ENCODE peak calls at places on chromosomes 5 and 9, in seven cellular contexts. One of them, this sample, is unnamed.

GRCh38 chr5:8700222-8700621 is 831.3 kb downstream of the MTRR start:
- DNase-seq in IMR-90: peak; percentile 61
- DNase-seq in AG04450: no peak
- DNase-seq in tibial nerve: no peak
- DNase-seq in upper lobe of right lung: no peak
- DNase-seq in CD8-positive, alpha-beta memory T cell: no peak
- DNase-seq in left ventricle myocardium inferior: no peak
- DNase-seq in this sample: no peak

GRCh38 chr5:177041936-177042335 is 19.4 kb downstream of the ZNF346 start:
- DNase-seq in IMR-90: no peak
- DNase-seq in AG04450: no peak
- DNase-seq in tibial nerve: no peak
- DNase-seq in upper lobe of right lung: no peak
- DNase-seq in CD8-positive, alpha-beta memory T cell: no peak
- DNase-seq in left ventricle myocardium inferior: no peak
- DNase-seq in this sample: no peak

GRCh38 chr9:82961504-82962125 is 101.3 kb downstream of the RASEF start:
- DNase-seq in IMR-90: peak; percentile 70
- DNase-seq in AG04450: peak; percentile 41
- DNase-seq in tibial nerve: peak; percentile 48
- DNase-seq in upper lobe of right lung: peak; percentile 67
- DNase-seq in CD8-positive, alpha-beta memory T cell: peak; percentile 7
- DNase-seq in left ventricle myocardium inferior: peak; percentile 41
- DNase-seq in this sample: no peak

GRCh38 chr9:120723547-120723946 is 9.3 kb upstream of the MEGF9 start:
- DNase-seq in IMR-90: peak; percentile 91
- DNase-seq in AG04450: peak; percentile 71
- DNase-seq in tibial nerve: no peak
- DNase-seq in upper lobe of right lung: no peak
- DNase-seq in CD8-positive, alpha-beta memory T cell: no peak
- DNase-seq in left ventricle myocardium inferior: no peak
- DNase-seq in this sample: no peak

GRCh38 chr9:109826554-109826953 is 46.6 kb downstream of the PALM2AKAP2 start:
- DNase-seq in IMR-90: no peak
- DNase-seq in AG04450: no peak
- DNase-seq in tibial nerve: no peak
- DNase-seq in upper lobe of right lung: no peak
- DNase-seq in CD8-positive, alpha-beta memory T cell: no peak
- DNase-seq in left ventricle myocardium inferior: no peak
- DNase-seq in this sample: no peak

GRCh38 chr5:179624841-179625271 is 1.4 kb upstream of the HNRNPH1 start:
- DNase-seq in IMR-90: no peak
- DNase-seq in AG04450: no peak
- DNase-seq in tibial nerve: no peak
- DNase-seq in upper lobe of right lung: peak; percentile 57
- DNase-seq in CD8-positive, alpha-beta memory T cell: no peak
- DNase-seq in left ventricle myocardium inferior: no peak
- DNase-seq in this sample: no peak

GRCh38 chr5:96863114-96863513 is 13.2 kb upstream of the ERAP2 start:
- DNase-seq in IMR-90: no peak
- DNase-seq in AG04450: no peak
- DNase-seq in tibial nerve: no peak
- DNase-seq in upper lobe of right lung: no peak
- DNase-seq in CD8-positive, alpha-beta memory T cell: no peak
- DNase-seq in left ventricle myocardium inferior: no peak
- DNase-seq in this sample: no peak

GRCh38 chr5:137888489-137888874 is 775 bp upstream of the PKD2L2 start:
- DNase-seq in IMR-90: no peak
- DNase-seq in AG04450: no peak
- DNase-seq in tibial nerve: no peak
- DNase-seq in upper lobe of right lung: no peak
- DNase-seq in CD8-positive, alpha-beta memory T cell: no peak
- DNase-seq in left ventricle myocardium inferior: no peak
- DNase-seq in this sample: no peak

GRCh38 chr9:92807757-92808725 is 43.4 kb upstream of the BICD2 start:
- DNase-seq in IMR-90: no peak
- DNase-seq in AG04450: no peak
- DNase-seq in tibial nerve: no peak
- DNase-seq in upper lobe of right lung: no peak
- DNase-seq in CD8-positive, alpha-beta memory T cell: peak; percentile 28
- DNase-seq in left ventricle myocardium inferior: no peak
- DNase-seq in this sample: no peak

GRCh38 chr9:80968611-80969010 is 720.7 kb downstream of the TLE1 start:
- DNase-seq in IMR-90: peak; percentile 87
- DNase-seq in AG04450: peak; percentile 55
- DNase-seq in tibial nerve: no peak
- DNase-seq in upper lobe of right lung: no peak
- DNase-seq in CD8-positive, alpha-beta memory T cell: no peak
- DNase-seq in left ventricle myocardium inferior: no peak
- DNase-seq in this sample: no peak

GRCh38 chr9:4465910-4466309 is 24.4 kb upstream of the SLC1A1 start:
- DNase-seq in IMR-90: no peak
- DNase-seq in AG04450: no peak
- DNase-seq in tibial nerve: no peak
- DNase-seq in upper lobe of right lung: no peak
- DNase-seq in CD8-positive, alpha-beta memory T cell: no peak
- DNase-seq in left ventricle myocardium inferior: no peak
- DNase-seq in this sample: no peak

GRCh38 chr5:165325201-165325600 is 1819.8 kb downstream of the MAT2B start:
- DNase-seq in IMR-90: peak; percentile 12
- DNase-seq in AG04450: no peak
- DNase-seq in tibial nerve: no peak
- DNase-seq in upper lobe of right lung: no peak
- DNase-seq in CD8-positive, alpha-beta memory T cell: no peak
- DNase-seq in left ventricle myocardium inferior: no peak
- DNase-seq in this sample: no peak

GRCh38 chr5:168753691-168754254 is 174.6 kb upstream of the PANK3 start:
- DNase-seq in IMR-90: no peak
- DNase-seq in AG04450: no peak
- DNase-seq in tibial nerve: no peak
- DNase-seq in upper lobe of right lung: no peak
- DNase-seq in CD8-positive, alpha-beta memory T cell: no peak
- DNase-seq in left ventricle myocardium inferior: no peak
- DNase-seq in this sample: no peak

GRCh38 chr9:123058834-123059233 is 25.4 kb downstream of the GPR21 start:
- DNase-seq in IMR-90: peak; percentile 65
- DNase-seq in AG04450: no peak
- DNase-seq in tibial nerve: no peak
- DNase-seq in upper lobe of right lung: no peak
- DNase-seq in CD8-positive, alpha-beta memory T cell: no peak
- DNase-seq in left ventricle myocardium inferior: no peak
- DNase-seq in this sample: no peak

GRCh38 chr9:88272986-88273385 is 115.3 kb upstream of the SPIN1 start:
- DNase-seq in IMR-90: no peak
- DNase-seq in AG04450: no peak
- DNase-seq in tibial nerve: no peak
- DNase-seq in upper lobe of right lung: no peak
- DNase-seq in CD8-positive, alpha-beta memory T cell: no peak
- DNase-seq in left ventricle myocardium inferior: no peak
- DNase-seq in this sample: no peak

GRCh38 chr5:150464554-150465012 is 15.0 kb upstream of the RPS14 start:
- DNase-seq in IMR-90: no peak
- DNase-seq in AG04450: no peak
- DNase-seq in tibial nerve: no peak
- DNase-seq in upper lobe of right lung: no peak
- DNase-seq in CD8-positive, alpha-beta memory T cell: no peak
- DNase-seq in left ventricle myocardium inferior: no peak
- DNase-seq in this sample: no peak

GRCh38 chr5:139862803-139863202 is 67.2 kb downstream of the PSD2 start:
- DNase-seq in IMR-90: no peak
- DNase-seq in AG04450: no peak
- DNase-seq in tibial nerve: no peak
- DNase-seq in upper lobe of right lung: no peak
- DNase-seq in CD8-positive, alpha-beta memory T cell: no peak
- DNase-seq in left ventricle myocardium inferior: no peak
- DNase-seq in this sample: no peak

GRCh38 chr9:72534931-72535330 is 13.5 kb downstream of the TMC1 start:
- DNase-seq in IMR-90: peak; percentile 26
- DNase-seq in AG04450: no peak
- DNase-seq in tibial nerve: no peak
- DNase-seq in upper lobe of right lung: no peak
- DNase-seq in CD8-positive, alpha-beta memory T cell: no peak
- DNase-seq in left ventricle myocardium inferior: no peak
- DNase-seq in this sample: no peak

DNA sequence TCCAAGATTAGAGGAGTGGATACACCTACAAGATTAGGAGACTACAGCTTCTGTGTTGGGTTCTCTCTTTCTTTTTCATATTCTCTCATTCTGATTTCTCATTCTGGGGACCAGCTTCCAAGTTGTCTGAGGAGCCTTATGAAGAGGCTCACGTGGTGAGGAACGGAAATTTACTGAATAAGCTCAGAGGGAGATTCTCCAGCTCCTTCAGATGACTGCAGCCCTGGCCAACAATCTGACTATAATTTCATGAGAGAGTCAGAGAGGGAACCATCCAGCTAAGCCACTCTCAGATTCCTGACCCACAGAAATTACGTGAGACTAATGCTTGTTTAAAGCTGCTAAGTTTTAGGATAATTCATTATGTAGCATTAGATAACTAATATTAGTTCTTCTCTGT is 27.1 kb upstream of the TENT2 start:
- DNase-seq in IMR-90: no peak
- DNase-seq in AG04450: no peak
- DNase-seq in tibial nerve: no peak
- DNase-seq in upper lobe of right lung: no peak
- DNase-seq in CD8-positive, alpha-beta memory T cell: no peak
- DNase-seq in left ventricle myocardium inferior: no peak
- DNase-seq in this sample: no peak
- H3K4me3 ChIP-seq in IMR-90: no peak overlapping the region
- H3K4me3 ChIP-seq in AG04450: no peak overlapping the region
- H3K4me3 ChIP-seq in tibial nerve: no peak overlapping the region
- H3K4me3 ChIP-seq in upper lobe of right lung: no peak overlapping the region
- H3K4me3 ChIP-seq in CD8-positive, alpha-beta memory T cell: no peak overlapping the region
- H3K4me3 ChIP-seq in left ventricle myocardium inferior: no peak overlapping the region
- H3K4me3 ChIP-seq in this sample: no peak overlapping the region

DNA sequence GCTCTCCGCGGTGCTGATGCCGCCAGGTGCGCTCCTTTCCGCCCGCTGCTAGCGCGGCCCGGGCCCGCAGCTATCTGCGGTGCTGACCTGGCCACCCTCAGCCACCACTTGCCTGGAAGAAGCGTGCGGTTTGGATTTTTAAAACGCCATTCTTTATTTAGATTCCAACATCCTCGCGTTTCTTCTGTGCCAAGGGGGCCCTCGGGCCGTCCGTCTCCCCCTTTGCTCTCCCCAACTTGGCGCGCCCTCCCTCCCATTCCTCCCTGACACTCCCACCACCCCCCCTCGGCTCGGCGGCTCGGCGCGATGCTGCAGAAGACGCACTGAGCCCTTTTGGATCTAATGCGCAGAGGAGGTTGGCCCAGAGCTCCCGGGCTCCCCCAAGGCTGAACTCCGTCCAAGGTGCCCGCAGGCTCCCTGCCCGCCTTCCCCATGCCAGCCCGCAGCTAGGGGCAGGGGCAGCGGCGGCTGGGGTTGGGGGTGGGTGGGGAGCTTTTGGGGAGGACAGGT is at the start of gene BARHL1:
- DNase-seq in IMR-90: no peak
- DNase-seq in AG04450: no peak
- DNase-seq in tibial nerve: no peak
- DNase-seq in upper lobe of right lung: no peak
- DNase-seq in CD8-positive, alpha-beta memory T cell: no peak
- DNase-seq in left ventricle myocardium inferior: no peak
- DNase-seq in this sample: no peak
- H3K27me3 ChIP-seq in IMR-90: peaks cover 96% of the 10 kb centered on the region
- H3K27me3 ChIP-seq in AG04450: peaks cover 92% of the 10 kb centered on the region
- H3K27me3 ChIP-seq in tibial nerve: peaks cover 99% of the 10 kb centered on the region
- H3K27me3 ChIP-seq in upper lobe of right lung: peaks cover 97% of the 10 kb centered on the region
- H3K27me3 ChIP-seq in CD8-positive, alpha-beta memory T cell: peaks cover 81% of the 10 kb centered on the region
- H3K27me3 ChIP-seq in left ventricle myocardium inferior: peaks cover 100% of the 10 kb centered on the region
- H3K27me3 ChIP-seq in this sample: peaks cover 49% of the 10 kb centered on the region

GRCh38 chr9:132883349-132884294 is 4.9 kb downstream of the SPACA9 start:
- DNase-seq in IMR-90: no peak
- DNase-seq in AG04450: no peak
- DNase-seq in tibial nerve: no peak
- DNase-seq in upper lobe of right lung: no peak
- DNase-seq in CD8-positive, alpha-beta memory T cell: no peak
- DNase-seq in left ventricle myocardium inferior: no peak
- DNase-seq in this sample: no peak
- H3K27ac ChIP-seq in IMR-90: no peak overlapping the region
- H3K27ac ChIP-seq in AG04450: no peak overlapping the region
- H3K27ac ChIP-seq in tibial nerve: no peak overlapping the region
- H3K27ac ChIP-seq in upper lobe of right lung: no peak overlapping the region
- H3K27ac ChIP-seq in CD8-positive, alpha-beta memory T cell: no peak overlapping the region
- H3K27ac ChIP-seq in left ventricle myocardium inferior: no peak overlapping the region
- H3K27ac ChIP-seq in this sample: no peak overlapping the region

DNA sequence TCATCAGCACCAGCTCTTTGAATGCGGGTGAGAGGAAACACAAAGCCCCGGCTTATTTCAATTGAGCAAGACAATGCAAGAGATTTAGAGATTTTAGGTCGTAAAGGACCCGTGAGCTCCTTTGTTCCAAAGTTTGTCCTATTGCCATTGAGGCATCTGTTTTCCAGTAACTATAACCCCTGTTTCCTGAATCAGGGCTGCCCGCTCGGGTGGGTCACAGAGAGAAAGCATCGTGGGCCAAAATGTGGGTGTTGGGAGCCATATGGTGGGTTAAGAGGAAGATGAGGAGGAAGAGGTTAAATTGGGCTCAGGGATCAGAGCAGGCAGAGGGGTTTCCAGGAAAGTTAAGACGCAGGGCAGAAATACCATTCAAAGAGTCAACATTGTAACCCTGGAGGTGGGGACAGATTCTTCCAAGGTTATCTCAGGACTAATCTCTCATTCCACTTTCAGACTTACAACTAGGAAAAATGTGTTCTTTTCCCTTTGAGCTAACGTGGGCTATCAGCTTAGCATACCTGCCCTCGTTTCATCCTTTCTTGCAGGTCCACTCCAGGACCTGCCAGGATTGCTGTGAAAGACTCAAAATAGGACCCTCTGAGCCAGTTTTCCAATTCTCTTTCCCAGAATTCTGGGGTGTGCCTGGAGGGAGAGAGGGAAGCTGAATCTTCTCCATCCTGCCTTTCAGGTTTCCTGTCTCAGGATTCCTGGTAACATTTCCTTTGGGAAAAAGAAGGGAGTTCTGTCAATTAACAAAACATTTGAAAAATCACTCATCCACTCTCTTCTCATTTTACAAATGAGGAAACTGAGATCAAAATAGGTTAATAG is 95.5 kb upstream of the TAF11L2 start:
- DNase-seq in IMR-90: no peak
- DNase-seq in AG04450: no peak
- DNase-seq in tibial nerve: no peak
- DNase-seq in upper lobe of right lung: no peak
- DNase-seq in CD8-positive, alpha-beta memory T cell: no peak
- DNase-seq in left ventricle myocardium inferior: no peak
- DNase-seq in this sample: no peak
- H3K4me3 ChIP-seq in IMR-90: no peak overlapping the region
- H3K4me3 ChIP-seq in AG04450: no peak overlapping the region
- H3K4me3 ChIP-seq in tibial nerve: no peak overlapping the region
- H3K4me3 ChIP-seq in upper lobe of right lung: no peak overlapping the region
- H3K4me3 ChIP-seq in CD8-positive, alpha-beta memory T cell: no peak overlapping the region
- H3K4me3 ChIP-seq in left ventricle myocardium inferior: no peak overlapping the region
- H3K4me3 ChIP-seq in this sample: no peak overlapping the region

DNA sequence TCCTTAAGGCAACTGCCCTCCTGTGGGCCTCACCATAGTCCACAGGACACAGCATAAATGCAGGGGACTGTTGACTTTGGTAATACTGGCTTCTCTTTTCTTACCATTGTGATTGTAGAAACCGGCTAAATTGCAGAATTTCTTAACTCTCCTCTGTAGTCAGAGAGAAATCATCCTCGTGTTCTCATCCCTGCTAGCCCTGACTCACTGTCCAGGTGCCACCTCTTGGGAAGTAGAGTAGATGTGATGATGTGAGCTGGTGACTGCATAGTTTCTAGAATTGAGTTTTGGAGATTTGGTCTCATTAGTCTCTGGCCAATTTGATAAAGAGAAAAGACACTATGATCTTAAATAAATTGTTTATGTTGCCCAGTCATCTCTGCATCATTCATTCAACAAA is 5.5 kb downstream of the PHF24 start:
- DNase-seq in IMR-90: no peak
- DNase-seq in AG04450: no peak
- DNase-seq in tibial nerve: no peak
- DNase-seq in upper lobe of right lung: no peak
- DNase-seq in CD8-positive, alpha-beta memory T cell: no peak
- DNase-seq in left ventricle myocardium inferior: no peak
- DNase-seq in this sample: no peak
- H3K27me3 ChIP-seq in IMR-90: peaks cover 50% of the 10 kb centered on the region
- H3K27me3 ChIP-seq in AG04450: peaks cover 71% of the 10 kb centered on the region
- H3K27me3 ChIP-seq in tibial nerve: peaks cover 50% of the 10 kb centered on the region
- H3K27me3 ChIP-seq in upper lobe of right lung: peaks cover 39% of the 10 kb centered on the region
- H3K27me3 ChIP-seq in CD8-positive, alpha-beta memory T cell: peaks cover 25% of the 10 kb centered on the region
- H3K27me3 ChIP-seq in left ventricle myocardium inferior: peaks cover 81% of the 10 kb centered on the region
- H3K27me3 ChIP-seq in this sample: no peaks in the 10 kb centered on the region